ENCODE peak calls at places on chromosomes 7 and 10, in seven cellular contexts. M is neural crest cell, Y is OCI-LY7, E is dorsolateral prefrontal cortex, W is endothelial cell, Z is WTC11, Q is WERI-Rb-1. P is an unnamed sample.

GRCh38 chr7:105837765-105838241 is 38.6 kb downstream of the ATXN7L1 start:
- DNase-seq in M (peak), Y (no peak), E (no peak), W (no peak), Z (no peak), Q (no peak), P (no peak)

GRCh38 chr10:114767101-114767588 is 54.4 kb upstream of the FHIP2A start:
- DNase-seq in M (no peak), Y (no peak), E (no peak), W (no peak), Z (no peak), Q (no peak), P (no peak)

GRCh38 chr10:62336404-62336803 is 37.8 kb upstream of the ZNF365 start:
- DNase-seq in M (no peak), Y (no peak), E (no peak), W (no peak), Z (no peak), Q (no peak), P (no peak)

GRCh38 chr10:46787321-46787615 is 124.0 kb upstream of the PTPN20 start:
- DNase-seq in M (no peak), Y (peak), E (no peak), W (no peak), Z (no peak), Q (peak), P (peak)

GRCh38 chr7:116497708-116498107 is 1.8 kb upstream of the CAV2 start:
- DNase-seq in M (no peak), Y (no peak), E (no peak), W (no peak), Z (no peak), Q (no peak), P (no peak)

GRCh38 chr10:14371616-14372015 is 40.9 kb upstream of the FRMD4A start:
- DNase-seq in M (no peak), Y (no peak), E (no peak), W (no peak), Z (no peak), Q (peak), P (no peak)

GRCh38 chr7:47380325-47381131 is 201.4 kb downstream of the TNS3 start:
- DNase-seq in M (no peak), Y (no peak), E (no peak), W (no peak), Z (peak), Q (no peak), P (peak)

GRCh38 chr10:77629775-77630565 is 7.6 kb downstream of the KCNMA1 start:
- DNase-seq in M (no peak), Y (no peak), E (no peak), W (no peak), Z (no peak), Q (no peak), P (no peak)

GRCh38 chr10:32232378-32232777 is 114.6 kb downstream of the EPC1 start:
- DNase-seq in M (no peak), Y (no peak), E (no peak), W (no peak), Z (peak), Q (no peak), P (peak)

GRCh38 chr7:64879097-64879730 is 23.9 kb upstream of the ZNF273 start:
- DNase-seq in M (no peak), Y (no peak), E (no peak), W (peak), Z (no peak), Q (no peak), P (no peak)

GRCh38 chr7:127251458-127252379 is 1.0 kb downstream of the GRM8 start:
- DNase-seq in M (peak), Y (no peak), E (no peak), W (peak), Z (peak), Q (peak), P (no peak)

GRCh38 chr7:27046854-27047549 is 48.8 kb downstream of the HOXA1 start:
- DNase-seq in M (no peak), Y (no peak), E (no peak), W (no peak), Z (no peak), Q (no peak), P (no peak)

GRCh38 chr10:93458821-93459257 is 23.3 kb downstream of the MYOF start:
- DNase-seq in M (no peak), Y (no peak), E (no peak), W (no peak), Z (no peak), Q (no peak), P (peak)

GRCh38 chr7:6495597-6496262 is 48.0 kb upstream of the DAGLB start:
- DNase-seq in M (no peak), Y (no peak), E (no peak), W (no peak), Z (no peak), Q (no peak), P (no peak)

GRCh38 chr10:97222346-97222961 is 36.7 kb upstream of the SLIT1 start:
- DNase-seq in M (peak), Y (no peak), E (no peak), W (peak), Z (peak), Q (peak), P (no peak)

GRCh38 chr10:124417846-124418725 is 637 bp downstream of the OAT start:
- DNase-seq in M (peak), Y (peak), E (peak), W (peak), Z (peak), Q (peak), P (peak)

GRCh38 chr7:66335318-66335717 is 130.2 kb downstream of the TPST1 start:
- DNase-seq in M (no peak), Y (no peak), E (no peak), W (no peak), Z (no peak), Q (no peak), P (no peak)

GRCh38 chr7:13651167-13651566 is 338.3 kb downstream of the ETV1 start:
- DNase-seq in M (no peak), Y (no peak), E (no peak), W (no peak), Z (no peak), Q (no peak), P (no peak)

GRCh38 chr7:25949672-25950487 is 202.1 kb upstream of the NFE2L3 start:
- DNase-seq in M (peak), Y (peak), E (no peak), W (peak), Z (peak), Q (no peak), P (peak)

GRCh38 chr7:150983893-150984368 is 5.8 kb upstream of the KCNH2 start:
- DNase-seq in M (no peak), Y (peak), E (no peak), W (peak), Z (peak), Q (no peak), P (no peak)

GRCh38 chr7:66423729-66424128 is 205.0 kb upstream of the KCTD7 start:
- DNase-seq in M (no peak), Y (no peak), E (no peak), W (no peak), Z (no peak), Q (no peak), P (peak)

GRCh38 chr10:19629559-19629958 is 186.7 kb upstream of the PLXDC2 start:
- DNase-seq in M (peak), Y (no peak), E (no peak), W (no peak), Z (peak), Q (no peak), P (no peak)

GRCh38 chr10:122152544-122152943 is 118.6 kb upstream of the BTBD16 start:
- DNase-seq in M (no peak), Y (no peak), E (peak), W (no peak), Z (no peak), Q (no peak), P (no peak)

GRCh38 chr7:112204072-112204775 is 2.0 kb downstream of the DOCK4 start:
- DNase-seq in M (no peak), Y (no peak), E (no peak), W (peak), Z (no peak), Q (peak), P (no peak)

GRCh38 chr10:58666024-58666423 is 153.4 kb downstream of the BICC1 start:
- DNase-seq in M (no peak), Y (no peak), E (no peak), W (no peak), Z (no peak), Q (no peak), P (no peak)

GRCh38 chr7:69177941-69178494 is 420.3 kb upstream of the AUTS2 start:
- DNase-seq in M (no peak), Y (no peak), E (no peak), W (no peak), Z (no peak), Q (no peak), P (no peak)

GRCh38 chr7:31047747-31048146 is 4.4 kb upstream of the ADCYAP1R1 start:
- DNase-seq in M (no peak), Y (no peak), E (no peak), W (no peak), Z (no peak), Q (no peak), P (no peak)

GRCh38 chr7:90833443-90833842 is 237.3 kb downstream of the CDK14 start:
- DNase-seq in M (no peak), Y (no peak), E (no peak), W (no peak), Z (no peak), Q (no peak), P (no peak)

GRCh38 chr7:142188846-142189245 is 69.0 kb downstream of the PRSS58 start:
- DNase-seq in M (no peak), Y (peak), E (no peak), W (no peak), Z (no peak), Q (no peak), P (no peak)

GRCh38 chr7:43791-44540 is 148.4 kb upstream of the FAM20C start:
- DNase-seq in M (peak), Y (no peak), E (no peak), W (no peak), Z (no peak), Q (no peak), P (peak)

GRCh38 chr10:776772-777171 is 87.3 kb upstream of the DIP2C start:
- DNase-seq in M (no peak), Y (no peak), E (no peak), W (no peak), Z (no peak), Q (no peak), P (no peak)

GRCh38 chr10:47452495-47453434 is 31.1 kb downstream of the ANXA8 start:
- DNase-seq in M (no peak), Y (no peak), E (no peak), W (no peak), Z (no peak), Q (peak), P (no peak)

GRCh38 chr7:34198089-34198686 is 292.8 kb downstream of the BMPER start:
- DNase-seq in M (no peak), Y (no peak), E (no peak), W (no peak), Z (no peak), Q (no peak), P (no peak)

GRCh38 chr7:151940048-151940845 is 16.0 kb upstream of the GALNTL5 start:
- DNase-seq in M (no peak), Y (no peak), E (no peak), W (no peak), Z (no peak), Q (no peak), P (no peak)

GRCh38 chr7:3043544-3044395 is at the start of gene CARD11:
- DNase-seq in M (no peak), Y (peak), E (no peak), W (no peak), Z (peak), Q (no peak), P (no peak)

GRCh38 chr10:18594574-18595156 is 56.7 kb downstream of the NSUN6 start:
- DNase-seq in M (no peak), Y (no peak), E (no peak), W (peak), Z (peak), Q (peak), P (peak)

GRCh38 chr7:111796671-111797070 is 234.4 kb upstream of the IMMP2L start:
- DNase-seq in M (peak), Y (peak), E (no peak), W (no peak), Z (peak), Q (no peak), P (peak)

GRCh38 chr10:17981766-17982380 is 30.2 kb downstream of the SLC39A12 start:
- DNase-seq in M (no peak), Y (no peak), E (no peak), W (no peak), Z (no peak), Q (no peak), P (no peak)

GRCh38 chr7:25954395-25954794 is 197.6 kb upstream of the NFE2L3 start:
- DNase-seq in M (no peak), Y (no peak), E (no peak), W (no peak), Z (no peak), Q (no peak), P (no peak)

GRCh38 chr10:52775132-52775647 is 2.6 kb upstream of the MBL2 start:
- DNase-seq in M (no peak), Y (no peak), E (no peak), W (no peak), Z (no peak), Q (no peak), P (no peak)
- TF ChIP-seq CTCF in M (no peak), Y (no peak), E (no peak), W (no peak), Z (no peak), Q (no peak), P (no peak)

GRCh38 chr7:157928808-157929425 is 592.1 kb downstream of the DNAJB6 start:
- DNase-seq in M (no peak), Y (no peak), E (no peak), W (no peak), Z (no peak), Q (no peak), P (no peak)
- TF ChIP-seq CTCF in M (no peak), Y (no peak), E (no peak), W (no peak), Z (no peak), Q (no peak), P (no peak)

GRCh38 chr10:51879238-51879637 is 179.8 kb upstream of the CSTF2T start:
- DNase-seq in M (no peak), Y (no peak), E (no peak), W (no peak), Z (no peak), Q (no peak), P (no peak)
- TF ChIP-seq CTCF in M (no peak), Y (no peak), E (no peak), W (no peak), Z (no peak), Q (no peak), P (no peak)

GRCh38 chr10:22010973-22011408 is 7.5 kb upstream of the DNAJC1 start:
- DNase-seq in M (no peak), Y (peak), E (no peak), W (no peak), Z (no peak), Q (no peak), P (no peak)
- TF ChIP-seq CTCF in M (peak), Y (peak), E (peak), W (peak), Z (peak), Q (no peak), P (peak)

GRCh38 chr10:6203331-6204062 is 765 bp downstream of the PFKFB3 start:
- DNase-seq in M (peak), Y (peak), E (peak), W (peak), Z (peak), Q (no peak), P (peak)
- TF ChIP-seq CTCF in M (peak), Y (peak), E (peak), W (no peak), Z (peak), Q (peak), P (peak)